ENCODE peak calls at places on chromosomes 16 and 17, in seven cellular contexts. R is DND-41; N is cardiac muscle cell; S is tibial artery; V is heart right ventricle; G is ovary; O is CD8-positive, alpha-beta memory T cell. F is an unnamed sample. For H3K9me3, the result is how much of the 10 kb centered on the place peaks cover.

GRCh38 chr16:66525396-66526180 is 24.3 kb downstream of the TK2 start:
- DNase-seq in R (no peak), N (peak), S (no peak), V (no peak), G (no peak), O (no peak), F (no peak)

GRCh38 chr17:17225901-17226300 is 11.1 kb downstream of the FLCN start:
- DNase-seq in R (no peak), N (no peak), S (no peak), V (no peak), G (no peak), O (no peak), F (no peak)

GRCh38 chr17:82023447-82024241 is 539 bp downstream of the LRRC45 start:
- DNase-seq in R (peak), N (peak), S (no peak), V (no peak), G (no peak), O (no peak), F (no peak)

GRCh38 chr16:87391324-87391949 is 699 bp upstream of the MAP1LC3B start:
- DNase-seq in R (no peak), N (no peak), S (peak), V (peak), G (peak), O (no peak), F (peak)

GRCh38 chr16:54748611-54749190 is 182.0 kb upstream of the IRX5 start:
- DNase-seq in R (no peak), N (no peak), S (no peak), V (no peak), G (no peak), O (no peak), F (no peak)

GRCh38 chr17:4986951-4987766 is at the start of gene CAMTA2:
- DNase-seq in R (peak), N (peak), S (peak), V (peak), G (peak), O (peak), F (peak)

GRCh38 chr16:67451704-67452435 is 20.9 kb downstream of the HSD11B2 start:
- DNase-seq in R (no peak), N (no peak), S (no peak), V (no peak), G (no peak), O (no peak), F (no peak)

GRCh38 chr17:64187093-64187895 is 57.4 kb upstream of the ERN1 start:
- DNase-seq in R (no peak), N (no peak), S (no peak), V (no peak), G (no peak), O (no peak), F (no peak)

GRCh38 chr17:65287040-65287439 is 149.9 kb downstream of the RGS9 start:
- DNase-seq in R (no peak), N (peak), S (no peak), V (no peak), G (no peak), O (no peak), F (no peak)

GRCh38 chr16:28082624-28083023 is 19.1 kb upstream of the GSG1L start:
- DNase-seq in R (no peak), N (no peak), S (no peak), V (no peak), G (peak), O (no peak), F (peak)

GRCh38 chr17:68061512-68062313 is 26.2 kb downstream of the KPNA2 start:
- DNase-seq in R (no peak), N (peak), S (no peak), V (no peak), G (no peak), O (no peak), F (no peak)

GRCh38 chr17:58665946-58666857 is 25.6 kb downstream of the TEX14 start:
- DNase-seq in R (no peak), N (no peak), S (no peak), V (no peak), G (no peak), O (no peak), F (no peak)

GRCh38 chr16:59886021-59886420 is 1151.9 kb upstream of the GOT2 start:
- DNase-seq in R (no peak), N (peak), S (peak), V (no peak), G (no peak), O (no peak), F (peak)

GRCh38 chr17:2157081-2157480 is 102.2 kb downstream of the HIC1 start:
- DNase-seq in R (no peak), N (peak), S (peak), V (no peak), G (no peak), O (no peak), F (no peak)

GRCh38 chr17:11023639-11024479 is 186.0 kb upstream of the PIRT start:
- DNase-seq in R (no peak), N (no peak), S (no peak), V (no peak), G (no peak), O (no peak), F (no peak)

GRCh38 chr16:86576591-86577313 is 1.6 kb upstream of the FOXL1 start:
- DNase-seq in R (no peak), N (no peak), S (no peak), V (peak), G (no peak), O (no peak), F (no peak)

GRCh38 chr17:7440823-7441174 is 1.5 kb downstream of the FGF11 start:
- DNase-seq in R (no peak), N (peak), S (no peak), V (peak), G (no peak), O (no peak), F (peak)

GRCh38 chr17:61317779-61318178 is 81.9 kb upstream of the TBX2 start:
- DNase-seq in R (no peak), N (no peak), S (no peak), V (no peak), G (no peak), O (no peak), F (no peak)

GRCh38 chr16:66588981-66589713 is 9.9 kb downstream of the CMTM2 start:
- DNase-seq in R (peak), N (peak), S (peak), V (peak), G (no peak), O (peak), F (no peak)

GRCh38 chr17:76366247-76366646 is 12.5 kb upstream of the PRPSAP1 start:
- DNase-seq in R (no peak), N (no peak), S (no peak), V (no peak), G (no peak), O (no peak), F (no peak)

GRCh38 chr17:27562777-27563455 is 68.1 kb upstream of the LGALS9 start:
- DNase-seq in R (no peak), N (no peak), S (no peak), V (no peak), G (no peak), O (no peak), F (no peak)

GRCh38 chr17:63550816-63551639 is 751 bp downstream of the DCAF7 start:
- DNase-seq in R (peak), N (peak), S (no peak), V (no peak), G (no peak), O (peak), F (peak)

GRCh38 chr17:48456584-48456983 is 26.6 kb upstream of the SKAP1 start:
- DNase-seq in R (no peak), N (no peak), S (no peak), V (no peak), G (no peak), O (no peak), F (no peak)

GRCh38 chr17:48451489-48451888 is 21.5 kb upstream of the SKAP1 start:
- DNase-seq in R (no peak), N (no peak), S (no peak), V (no peak), G (no peak), O (no peak), F (no peak)

GRCh38 chr17:48457080-48457836 is 27.2 kb upstream of the SKAP1 start:
- DNase-seq in R (peak), N (peak), S (peak), V (peak), G (peak), O (peak), F (peak)

GRCh38 chr17:48459070-48459469 is 29.1 kb upstream of the SKAP1 start:
- DNase-seq in R (no peak), N (no peak), S (no peak), V (no peak), G (no peak), O (no peak), F (no peak)

GRCh38 chr17:48453447-48453846 is 23.4 kb upstream of the SKAP1 start:
- DNase-seq in R (peak), N (no peak), S (no peak), V (no peak), G (no peak), O (peak), F (no peak)
- H3K27ac ChIP-seq in R (no peak), N (no peak), S (no peak), V (no peak), G (no peak), O (peak), F (no peak)

GRCh38 chr16:73036074-73036826 is 11.7 kb downstream of the ZFHX3 start:
- DNase-seq in R (no peak), N (no peak), S (no peak), V (no peak), G (no peak), O (no peak), F (no peak)
- H3K4me3 ChIP-seq in R (no peak), N (no peak), S (peak), V (no peak), G (no peak), O (no peak), F (no peak)

DNA sequence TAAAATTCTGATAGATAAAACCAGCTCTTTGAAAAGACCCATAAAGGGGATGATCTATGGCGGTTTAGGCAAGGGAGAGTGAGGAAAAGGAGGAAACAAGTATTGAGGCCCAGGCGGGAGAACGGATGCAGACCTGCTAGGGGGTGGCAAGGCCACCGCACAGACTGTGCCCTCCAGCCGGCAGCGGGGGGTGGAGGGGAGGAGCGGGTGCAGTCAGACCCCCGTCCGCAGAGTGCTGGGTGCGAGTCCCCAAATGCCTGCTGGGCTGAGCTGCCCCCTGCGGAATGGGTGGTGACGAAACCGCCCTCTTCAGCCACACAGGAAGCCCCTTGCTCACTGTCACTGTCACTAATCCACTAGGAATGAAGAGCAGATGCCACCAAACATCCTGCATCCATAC is 46.0 kb downstream of the LMF1 start:
- DNase-seq in R (no peak), N (no peak), S (no peak), V (no peak), G (no peak), O (no peak), F (no peak)
- H3K9me3 ChIP-seq in R (under half), N (under half), S (under half), V (under half), G (under half), O (under half), F (under half)

GRCh38 chr16:48318630-48319029 is 66.6 kb downstream of the SIAH1 start:
- DNase-seq in R (peak), N (peak), S (no peak), V (no peak), G (no peak), O (peak), F (no peak)
- H3K27ac ChIP-seq in R (peak), N (no peak), S (peak), V (peak), G (no peak), O (no peak), F (no peak)

GRCh38 chr16:21644674-21645073 is 7.7 kb downstream of the IGSF6 start:
- DNase-seq in R (no peak), N (no peak), S (no peak), V (no peak), G (no peak), O (no peak), F (no peak)
- H3K4me3 ChIP-seq in R (peak), N (no peak), S (no peak), V (no peak), G (peak), O (peak), F (no peak)